ENCODE peak calls at places on chromosomes 1 and 21, in four cellular contexts. Q, C, M and X are unnamed samples.

GRCh38 chr1:225652726-225653462 is at the start of gene ENAH:
- DNase-seq in C (peak), M (peak), Q (peak), X (no peak)

GRCh38 chr1:98761238-98761637 is 99.7 kb downstream of the SNX7 start:
- DNase-seq in C (no peak), Q (no peak), M (no peak), X (no peak)

GRCh38 chr1:247411583-247412295 is 4.2 kb upstream of the NLRP3 start:
- DNase-seq in M (no peak), Q (no peak), C (no peak), X (no peak)

GRCh38 chr1:156019946-156020292 is 832 bp downstream of the SSR2 start:
- DNase-seq in C (no peak), M (no peak), Q (no peak), X (no peak)

GRCh38 chr1:26067432-26067911 is at the start of gene TRIM63:
- DNase-seq in M (no peak), C (no peak), Q (no peak), X (peak)

GRCh38 chr1:115426990-115427389 is 88.9 kb upstream of the NGF start:
- DNase-seq in Q (no peak), C (no peak), M (no peak), X (no peak)

GRCh38 chr21:46504681-46505080 is 46.0 kb downstream of the DIP2A start:
- DNase-seq in M (no peak), Q (no peak), C (no peak), X (no peak)

GRCh38 chr1:233879841-233880240 is 24.6 kb upstream of the SLC35F3 start:
- DNase-seq in Q (no peak), C (no peak), M (no peak), X (no peak)

GRCh38 chr1:206979379-206980043 is 9.3 kb upstream of the FCAMR start:
- DNase-seq in Q (peak), M (peak), C (no peak), X (no peak)

GRCh38 chr21:39564200-39564599 is 48.5 kb upstream of the B3GALT5 start:
- DNase-seq in C (peak), M (no peak), Q (no peak), X (no peak)

GRCh38 chr1:203117611-203118575 is 9.6 kb upstream of the ADORA1 start:
- DNase-seq in M (peak), C (peak), Q (peak), X (no peak)

GRCh38 chr1:6911229-6911941 is 126.1 kb downstream of the CAMTA1 start:
- DNase-seq in C (no peak), M (no peak), Q (no peak), X (no peak)